ENCODE peak calls at places on chromosomes 4 and X, in four cellular contexts. I, J, U and G are unnamed samples.

GRCh38 chrX:102651968-102652744 is 873 bp downstream of the GPRASP1 start:
- DNase-seq in I (no peak), J (peak; percentile 49), U (peak; percentile 35), G (peak; percentile 22)

GRCh38 chr4:178140326-178140915 is 698.2 kb upstream of the AGA start:
- DNase-seq in I (peak; percentile 44), J (no peak), U (no peak), G (no peak)

GRCh38 chr4:12137556-12137955 is 708.9 kb upstream of the HS3ST1 start:
- DNase-seq in I (no peak), J (no peak), U (no peak), G (no peak)

GRCh38 chrX:136910565-136911040 is 30.1 kb upstream of the RBMX start:
- DNase-seq in I (no peak), J (no peak), U (no peak), G (no peak)

GRCh38 chrX:68697465-68698125 is 50.1 kb downstream of the STARD8 start:
- DNase-seq in I (no peak), J (no peak), U (no peak), G (no peak)

GRCh38 chr4:118259103-118259502 is 93.7 kb downstream of the PRSS12 start:
- DNase-seq in I (no peak), J (no peak), U (no peak), G (no peak)

GRCh38 chr4:163107754-163108153 is 58.9 kb downstream of the NAF1 start:
- DNase-seq in I (no peak), J (no peak), U (no peak), G (no peak)

GRCh38 chr4:25654971-25655963 is at the start of gene SLC34A2:
- DNase-seq in I (peak; percentile 93), J (peak; percentile 91), U (peak; percentile 85), G (no peak)

GRCh38 chr4:23857353-23857752 is 32.5 kb downstream of the PPARGC1A start:
- DNase-seq in I (no peak), J (no peak), U (no peak), G (no peak)

GRCh38 chr4:183638436-183638835 is 20.5 kb downstream of the RWDD4 start:
- DNase-seq in I (no peak), J (no peak), U (no peak), G (no peak)

GRCh38 chr4:83569967-83570366 is 34.1 kb downstream of the GPAT3 start:
- DNase-seq in I (no peak), J (no peak), U (no peak), G (peak; percentile 21)

GRCh38 chrX:12360991-12361598 is 222.8 kb downstream of the FRMPD4 start:
- DNase-seq in I (no peak), J (no peak), U (no peak), G (no peak)

GRCh38 chrX:103687073-103687695 is 685 bp upstream of the MORF4L2 start:
- DNase-seq in I (peak; percentile 94), J (peak; percentile 96), U (peak; percentile 60), G (peak; percentile 54)

GRCh38 chrX:16807548-16807947 is 21.3 kb downstream of the TXLNG start:
- DNase-seq in I (no peak), J (no peak), U (no peak), G (no peak)

GRCh38 chr4:63029380-63029779 is 1379.9 kb downstream of the TECRL start:
- DNase-seq in I (no peak), J (no peak), U (no peak), G (no peak)

GRCh38 chr4:185811509-185812364 is at the start of gene SORBS2:
- DNase-seq in I (peak; percentile 79), J (peak; percentile 84), U (no peak), G (peak; percentile 53)

GRCh38 chrX:149540133-149540620 is 635 bp upstream of the EOLA1 start:
- DNase-seq in I (peak; percentile 95), J (peak; percentile 98), U (peak; percentile 82), G (peak; percentile 87)

GRCh38 chr4:53889335-53890084 is 174.9 kb downstream of the CHIC2 start:
- DNase-seq in I (no peak), J (no peak), U (no peak), G (no peak)

GRCh38 chr4:164977243-164978164 is at the start of gene TRIM61:
- DNase-seq in I (peak; percentile 82), J (no peak), U (peak; percentile 80), G (peak; percentile 84)

GRCh38 chrX:25523574-25523973 is 507.8 kb upstream of the ARX start:
- DNase-seq in I (no peak), J (no peak), U (peak; percentile 32), G (peak; percentile 9)

GRCh38 chr4:81360722-81361121 is 111.0 kb downstream of the RASGEF1B start:
- DNase-seq in I (no peak), J (no peak), U (no peak), G (no peak)

GRCh38 chr4:156782491-156782890 is 189.1 kb downstream of the PDGFC start:
- DNase-seq in I (no peak), J (no peak), U (no peak), G (no peak)

GRCh38 chrX:53684415-53685192 is 1.9 kb downstream of the HUWE1 start:
- DNase-seq in I (no peak), J (peak; percentile 96), U (peak; percentile 88), G (no peak)

GRCh38 chrX:71095971-71096701 is 485 bp downstream of the FOXO4 start:
- DNase-seq in I (no peak), J (peak; percentile 74), U (peak; percentile 24), G (peak; percentile 66)

GRCh38 chr4:104763554-104764210 is 269.0 kb upstream of the CXXC4 start:
- DNase-seq in I (no peak), J (no peak), U (no peak), G (no peak)

GRCh38 chr4:22500128-22500611 is 15.7 kb downstream of the ADGRA3 start:
- DNase-seq in I (no peak), J (no peak), U (no peak), G (no peak)

GRCh38 chrX:23902419-23902818 is 5.3 kb downstream of the APOO start:
- DNase-seq in I (no peak), J (no peak), U (no peak), G (peak; percentile 28)

GRCh38 chr4:151389316-151389715 is 19.7 kb upstream of the FHIP1A start:
- DNase-seq in I (no peak), J (no peak), U (no peak), G (no peak)

GRCh38 chr4:170089743-170090666 is at the start of gene AADAT:
- DNase-seq in I (peak; percentile 91), J (peak; percentile 91), U (peak; percentile 87), G (peak; percentile 58)

GRCh38 chr4:122666527-122667245 is 45.8 kb upstream of the IL21 start:
- DNase-seq in I (no peak), J (no peak), U (no peak), G (no peak)

GRCh38 chrX:128518508-128518907 is 466.3 kb upstream of the ACTRT1 start:
- DNase-seq in I (no peak), J (no peak), U (no peak), G (no peak)
- TF ChIP-seq CTCF in I (no peak), J (peak; percentile 12), U (peak; percentile 34), G (no peak)

DNA sequence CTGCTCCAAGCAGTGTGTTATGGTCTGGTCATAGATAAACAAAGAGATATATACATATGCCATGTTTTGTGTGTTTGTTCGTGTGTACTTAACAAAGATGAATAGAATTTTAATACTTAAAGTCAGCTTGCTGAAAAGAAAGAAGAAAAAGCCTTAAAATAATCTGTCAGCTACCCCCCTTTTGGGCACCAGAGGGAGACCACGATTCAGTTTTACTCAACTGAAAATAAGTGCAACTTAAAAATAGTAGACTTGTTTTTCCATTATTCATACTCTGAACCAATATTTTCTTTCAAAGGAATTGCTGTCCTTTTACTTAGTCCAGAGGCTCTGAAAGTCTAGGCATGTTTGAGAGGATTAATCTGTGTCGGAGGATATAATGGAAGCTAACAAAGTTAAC is 181.7 kb upstream of the AGTR2 start:
- DNase-seq in I (no peak), J (no peak), U (no peak), G (no peak)
- TF ChIP-seq CTCF in I (peak; percentile 23), J (no peak), U (no peak), G (peak; percentile 23)

GRCh38 chr4:189807031-189807430 is 133.6 kb upstream of the FRG1 start:
- DNase-seq in I (no peak), J (no peak), U (no peak), G (no peak)

GRCh38 chr4:189800545-189801088 is 140.1 kb upstream of the FRG1 start:
- DNase-seq in I (no peak), J (no peak), U (no peak), G (no peak)

GRCh38 chr4:189806506-189806905 is 134.2 kb upstream of the FRG1 start:
- DNase-seq in I (no peak), J (no peak), U (no peak), G (no peak)

GRCh38 chr4:189804884-189805283 is 135.8 kb upstream of the FRG1 start:
- DNase-seq in I (no peak), J (peak; percentile 82), U (no peak), G (no peak)

DNA sequence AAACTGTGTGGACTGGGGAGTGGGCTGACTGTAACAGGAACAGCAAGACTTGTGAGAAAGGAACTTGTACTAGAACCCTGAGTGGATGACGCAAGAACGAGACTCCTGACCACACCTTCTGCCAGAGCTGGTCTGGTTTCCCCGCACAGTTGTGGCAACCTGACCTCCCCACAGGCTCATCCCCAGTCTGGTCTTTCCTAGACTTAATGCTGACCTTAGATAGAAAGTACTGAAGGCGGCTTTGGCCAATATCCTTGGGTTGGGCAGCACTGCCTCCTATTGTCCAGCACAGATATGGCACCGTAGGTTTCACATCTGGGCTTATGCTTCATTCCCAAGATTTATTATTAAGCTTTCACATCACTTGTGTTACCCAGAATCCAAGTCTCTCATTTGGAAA is 137.8 kb upstream of the FRG1 start:
- DNase-seq in I (no peak), J (no peak), U (peak; percentile 20), G (no peak)
- TF ChIP-seq CTCF in I (no peak), J (no peak), U (peak; percentile 27), G (no peak)

GRCh38 chr4:112731715-112732114 is 94.8 kb downstream of the LARP7 start:
- DNase-seq in I (no peak), J (no peak), U (no peak), G (no peak)

GRCh38 chr4:112736718-112737135 is 99.8 kb downstream of the LARP7 start:
- DNase-seq in I (no peak), J (no peak), U (no peak), G (peak; percentile 22)

GRCh38 chr4:112732142-112732541 is 95.2 kb downstream of the LARP7 start:
- DNase-seq in I (no peak), J (no peak), U (no peak), G (no peak)

GRCh38 chr4:112739442-112739841 is 102.5 kb downstream of the LARP7 start:
- DNase-seq in I (no peak), J (no peak), U (no peak), G (no peak)

DNA sequence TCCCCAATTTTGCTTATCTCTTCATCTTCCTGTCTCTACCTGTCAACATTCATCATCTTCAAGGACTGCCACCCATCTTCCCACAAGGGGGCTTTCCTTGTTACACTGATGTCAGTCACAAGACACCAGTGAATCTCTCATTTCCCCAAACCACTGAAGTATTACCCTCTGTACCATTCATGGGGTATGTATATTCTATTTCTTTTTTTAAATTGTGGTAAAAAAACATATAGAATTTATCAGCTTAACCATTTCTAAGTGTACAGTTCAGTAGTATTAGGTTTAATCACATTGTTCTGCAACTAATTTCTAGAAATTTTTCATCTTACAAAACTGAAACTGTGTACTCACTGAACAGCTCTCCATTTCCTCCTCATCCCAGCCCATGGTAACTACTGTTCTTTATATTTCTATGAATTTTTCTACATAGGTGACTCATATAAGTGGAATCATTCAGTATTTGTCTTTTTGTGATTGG is 98.6 kb downstream of the LARP7 start:
- DNase-seq in I (no peak), J (no peak), U (no peak), G (peak; percentile 34)
- TF ChIP-seq CTCF in I (no peak), J (no peak), U (no peak), G (no peak)